ENCODE peak calls at places on chromosomes 13 and 19, in seven cellular contexts. H is HS-27A; M is stimulated activated CD4-positive, alpha-beta T cell treated with anti-CD3 and anti-CD28 coated beads, Interleukin-4, amount 100 ng/mL, for 1 hour; J is Peyer's patch; F is SK-N-MC; U is MV-4-11; V is NCI-H1436 treated with DMSO at 0.1 percent for 48 hours. Z is an unnamed sample.

GRCh38 chr19:44753932-44754742 is 5.6 kb downstream of the BCL3 start:
- DNase-seq in F (no peak), V (no peak), U (peak), J (peak), M (peak), H (peak), Z (no peak)

GRCh38 chr19:48255376-48256303 is at the start of gene CARD8:
- DNase-seq in J (peak), U (peak), M (peak), F (peak), V (peak), H (peak), Z (no peak)

GRCh38 chr13:53206455-53206854 is 177.8 kb downstream of the OLFM4 start:
- DNase-seq in V (no peak), F (no peak), M (no peak), H (no peak), J (no peak), U (no peak), Z (no peak)

GRCh38 chr13:40579535-40579934 is 86.9 kb downstream of the FOXO1 start:
- DNase-seq in V (no peak), M (no peak), F (no peak), H (no peak), J (no peak), U (no peak), Z (no peak)

GRCh38 chr19:3116621-3117020 is 19.2 kb upstream of the GNA15 start:
- DNase-seq in V (no peak), U (no peak), J (no peak), F (no peak), H (no peak), M (no peak), Z (no peak)

GRCh38 chr13:79508224-79508961 is 27.4 kb downstream of the NDFIP2 start:
- DNase-seq in F (no peak), V (no peak), J (no peak), H (no peak), U (no peak), M (no peak), Z (no peak)

GRCh38 chr19:50046649-50047503 is 21.1 kb downstream of the ZNF473 start:
- DNase-seq in U (no peak), F (no peak), H (no peak), J (no peak), V (no peak), M (peak), Z (no peak)

GRCh38 chr13:33676045-33676699 is 141.8 kb upstream of the RFC3 start:
- DNase-seq in J (no peak), U (no peak), V (no peak), F (no peak), M (no peak), H (no peak), Z (no peak)